ENCODE peak calls at places on chromosomes 2 and 18, in four cellular contexts. G is choroid plexus epithelial cell, A is HFF-Myc, U is heart right ventricle. P is an unnamed sample.

GRCh38 chr2:217994776-217995274 is 8.0 kb downstream of the TNS1 start:
- DNase-seq in G (peak), A (no peak), U (no peak), P (peak)

GRCh38 chr18:37452015-37452414 is 113.6 kb downstream of the CELF4 start:
- DNase-seq in G (no peak), A (no peak), U (no peak), P (no peak)

GRCh38 chr2:225637199-225637598 is 237.7 kb downstream of the NYAP2 start:
- DNase-seq in G (no peak), A (no peak), U (no peak), P (peak)

GRCh38 chr2:219219113-219219696 is 447 bp upstream of the ABCB6 start:
- DNase-seq in G (no peak), A (no peak), U (no peak), P (no peak)

GRCh38 chr2:121375621-121376159 is 90.7 kb upstream of the TFCP2L1 start:
- DNase-seq in G (peak), A (no peak), U (no peak), P (no peak)

GRCh38 chr18:31555971-31556747 is 35.5 kb upstream of the TTR start:
- DNase-seq in G (peak), A (peak), U (no peak), P (peak)

GRCh38 chr2:17584689-17585088 is 44.2 kb downstream of the VSNL1 start:
- DNase-seq in G (no peak), A (no peak), U (no peak), P (no peak)

GRCh38 chr2:235542728-235543125 is 48.9 kb downstream of the AGAP1 start:
- DNase-seq in G (no peak), A (no peak), U (no peak), P (no peak)

GRCh38 chr2:101828267-101829017 is 130.9 kb downstream of the MAP4K4 start:
- DNase-seq in G (peak), A (no peak), U (no peak), P (peak)

GRCh38 chr2:9518780-9519179 is 36.9 kb downstream of the ADAM17 start:
- DNase-seq in G (no peak), A (no peak), U (no peak), P (no peak)

GRCh38 chr2:227164745-227165350 is 424 bp downstream of the COL4A3 start:
- DNase-seq in G (no peak), A (no peak), U (peak), P (no peak)

GRCh38 chr2:72794572-72794971 is 31.3 kb downstream of the EXOC6B start:
- DNase-seq in G (no peak), A (no peak), U (no peak), P (no peak)

GRCh38 chr2:231533086-231533776 is 3.0 kb upstream of the NMUR1 start:
- DNase-seq in G (no peak), A (no peak), U (no peak), P (no peak)

GRCh38 chr2:52936029-52936428 is 831.6 kb upstream of the CHAC2 start:
- DNase-seq in G (peak), A (no peak), U (no peak), P (no peak)

GRCh38 chr2:240556553-240557100 is 1.2 kb downstream of the ANKMY1 start:
- DNase-seq in G (peak), A (no peak), U (peak), P (peak)

GRCh38 chr18:46215902-46216723 is 111.9 kb downstream of the HAUS1 start:
- DNase-seq in G (no peak), A (no peak), U (no peak), P (no peak)

GRCh38 chr2:42602218-42602936 is 33.9 kb downstream of the MTA3 start:
- DNase-seq in G (peak), A (no peak), U (no peak), P (no peak)

GRCh38 chr18:1542230-1542774 is 637.6 kb downstream of the ADCYAP1 start:
- DNase-seq in G (no peak), A (no peak), U (no peak), P (no peak)

GRCh38 chr2:216872040-216872439 is 12.2 kb upstream of the TNP1 start:
- DNase-seq in G (no peak), A (no peak), U (no peak), P (no peak)

GRCh38 chr2:23912054-23912453 is 14.9 kb downstream of the ATAD2B start:
- DNase-seq in G (peak), A (no peak), U (no peak), P (peak)

GRCh38 chr2:110724820-110725219 is 7.6 kb upstream of the ACOXL start:
- DNase-seq in G (no peak), A (no peak), U (no peak), P (no peak)

GRCh38 chr2:28576714-28577113 is 80.9 kb downstream of the PLB1 start:
- DNase-seq in G (no peak), A (no peak), U (no peak), P (no peak)

GRCh38 chr2:190344275-190344827 is 962 bp downstream of the INPP1 start:
- DNase-seq in G (peak), A (no peak), U (no peak), P (peak)

GRCh38 chr2:43724728-43725526 is 48.7 kb upstream of the C1GALT1C1L start:
- DNase-seq in G (peak), A (no peak), U (no peak), P (peak)

GRCh38 chr2:197239434-197239833 is 71.1 kb downstream of the ANKRD44 start:
- DNase-seq in G (no peak), A (no peak), U (no peak), P (no peak)

GRCh38 chr18:40168026-40168425 is 1787.0 kb upstream of the PIK3C3 start:
- DNase-seq in G (no peak), A (no peak), U (no peak), P (no peak)

GRCh38 chr18:42559292-42559691 is 556.2 kb downstream of the RIT2 start:
- DNase-seq in G (no peak), A (no peak), U (no peak), P (peak)

GRCh38 chr2:218882463-218882821 is 1.8 kb downstream of the WNT10A start:
- DNase-seq in G (no peak), A (no peak), U (no peak), P (no peak)

GRCh38 chr18:70385474-70385873 is 96.6 kb downstream of the SOCS6 start:
- DNase-seq in G (no peak), A (no peak), U (no peak), P (peak)

GRCh38 chr18:50879302-50880107 is 587 bp downstream of the ME2 start:
- DNase-seq in G (peak), A (no peak), U (no peak), P (peak)

GRCh38 chr2:50751255-50752069 is 280.5 kb downstream of the NRXN1 start:
- DNase-seq in G (peak), A (no peak), U (no peak), P (no peak)

GRCh38 chr18:55338955-55339662 is 248.9 kb downstream of the TCF4 start:
- DNase-seq in G (peak), A (no peak), U (no peak), P (peak)

GRCh38 chr2:128282246-128282975 is 36.3 kb downstream of the HS6ST1 start:
- DNase-seq in G (no peak), A (no peak), U (peak), P (no peak)

GRCh38 chr2:18690342-18690741 is 101.0 kb upstream of the NT5C1B start:
- DNase-seq in G (no peak), A (no peak), U (no peak), P (no peak)

GRCh38 chr2:10601866-10602566 is 87.8 kb downstream of the NOL10 start:
- DNase-seq in G (no peak), A (no peak), U (no peak), P (no peak)

GRCh38 chr18:67318651-67319050 is 197.9 kb downstream of the DSEL start:
- DNase-seq in G (peak), A (no peak), U (no peak), P (peak)

GRCh38 chr18:1017679-1018078 is 113.0 kb downstream of the ADCYAP1 start:
- DNase-seq in G (no peak), A (no peak), U (no peak), P (no peak)

DNA sequence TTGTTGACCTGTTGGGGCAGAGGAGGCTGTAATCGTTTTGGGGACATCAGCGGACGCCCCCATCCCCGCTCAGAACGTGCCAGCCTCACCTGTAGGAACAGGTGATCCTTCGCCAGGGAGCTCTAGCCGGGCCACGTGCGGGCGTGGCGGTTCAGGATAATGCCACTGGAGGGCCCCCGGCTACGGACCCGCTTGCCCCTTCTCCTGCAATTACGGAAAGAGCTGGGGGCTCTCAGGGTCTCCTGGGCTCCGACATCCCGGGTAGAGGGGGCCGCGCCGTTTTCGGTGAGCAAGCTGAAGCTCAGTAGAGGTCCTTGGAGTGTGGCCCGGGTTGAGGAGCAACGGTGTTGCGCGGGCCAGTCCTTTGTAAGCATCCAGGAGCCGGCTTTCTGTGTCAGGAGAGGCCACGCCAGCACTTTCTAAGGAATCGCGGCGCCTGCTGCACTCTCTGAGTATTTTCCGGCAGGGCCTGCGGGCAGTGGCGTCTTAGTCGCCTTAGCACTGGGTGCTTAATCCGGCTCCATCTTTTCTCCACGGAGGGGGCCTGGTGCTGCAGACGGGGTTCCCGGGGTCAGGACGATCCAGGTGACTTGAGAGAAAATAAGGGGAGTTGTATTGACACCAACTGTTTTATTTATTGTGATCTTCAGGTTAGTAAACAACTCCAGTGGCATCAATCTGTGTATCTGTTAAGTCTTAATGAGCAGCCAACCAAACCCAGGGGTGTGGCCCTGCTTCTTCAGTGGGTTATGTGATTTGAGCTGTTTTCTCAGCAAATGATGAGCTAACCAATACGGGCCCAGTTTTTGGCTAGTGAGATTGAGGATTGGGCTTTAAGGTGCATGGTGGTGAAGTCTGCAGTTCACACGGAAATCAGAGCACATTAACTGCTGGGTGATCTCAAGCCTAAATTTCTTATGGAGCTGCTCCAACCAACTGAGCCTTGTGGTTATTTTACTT is 1.9 kb downstream of the MTCL1 start:
- DNase-seq in G (peak), A (peak), U (peak), P (peak)
- H3K4me3 ChIP-seq in G (peak), A (peak), U (peak), P (peak)

GRCh38 chr2:70959851-70960832 is 18.3 kb upstream of the ANKRD53 start:
- DNase-seq in G (no peak), A (no peak), U (no peak), P (no peak)
- TF ChIP-seq CTCF in G (no peak), A (peak), U (no peak), P (peak)

GRCh38 chr2:230230087-230230486 is 4.6 kb downstream of the SP140 start:
- DNase-seq in G (peak), A (peak), U (no peak), P (peak)
- H3K4me3 ChIP-seq in G (no peak), A (no peak), U (no peak), P (no peak)

GRCh38 chr2:233925402-233925801 is 8.2 kb downstream of the TRPM8 start:
- DNase-seq in G (no peak), A (no peak), U (no peak), P (no peak)

GRCh38 chr2:233926806-233927205 is 9.6 kb downstream of the TRPM8 start:
- DNase-seq in G (no peak), A (no peak), U (no peak), P (no peak)

GRCh38 chr2:233934524-233934923 is 17.4 kb downstream of the TRPM8 start:
- DNase-seq in G (no peak), A (no peak), U (no peak), P (no peak)

GRCh38 chr2:233929352-233929843 is 12.2 kb downstream of the TRPM8 start:
- DNase-seq in G (peak), A (no peak), U (no peak), P (no peak)

DNA sequence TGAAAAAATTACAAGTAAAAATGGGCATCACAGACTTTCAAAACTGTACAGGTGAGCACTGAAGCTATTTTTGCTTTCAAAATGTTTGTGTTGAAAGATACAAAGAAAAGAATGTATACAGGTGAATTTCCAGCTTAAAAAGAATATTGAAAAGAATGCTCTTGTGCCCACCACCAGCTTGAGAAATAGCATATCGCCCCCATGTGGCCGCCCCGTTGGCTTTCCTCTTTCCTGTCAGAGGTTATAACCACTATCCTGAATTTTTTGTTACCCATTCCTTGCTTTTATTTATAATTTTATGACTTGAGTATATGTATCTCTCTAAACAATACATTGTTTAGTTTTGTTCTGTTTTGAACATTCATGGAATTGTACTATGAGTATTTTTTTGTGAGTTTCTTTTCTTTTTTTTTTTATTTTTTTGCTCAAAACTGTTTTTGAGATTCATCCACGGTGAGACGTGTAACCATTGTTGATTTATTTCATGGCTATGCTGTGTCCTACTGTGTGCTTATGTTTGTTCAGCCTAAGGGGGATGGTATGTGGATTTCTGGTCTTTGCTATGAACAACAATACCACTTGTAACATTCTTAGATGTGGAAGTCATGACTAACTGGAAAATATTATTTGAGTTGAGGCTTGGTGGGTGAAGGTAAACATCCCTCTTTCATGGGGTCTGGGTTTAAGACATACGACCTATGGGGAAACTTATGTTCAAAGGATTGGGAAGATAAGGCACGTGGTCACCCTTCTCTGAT is 11.6 kb downstream of the TRPM8 start:
- DNase-seq in G (peak), A (no peak), U (no peak), P (peak)
- TF ChIP-seq CTCF in G (peak), A (peak), U (peak), P (peak)

P was measured in cardiac fibroblast.